ENCODE peak calls at places on chromosomes 13 and 19, in six cellular contexts. Z, I, H, X, G and B are unnamed samples.

GRCh38 chr19:31387662-31388175 is 38.5 kb upstream of the TSHZ3 start:
- DNase-seq in I (no peak), Z (no peak), H (no peak), X (no peak), G (no peak), B (no peak)

GRCh38 chr13:114140131-114140908 is 7.9 kb upstream of the RASA3 start:
- DNase-seq in I (no peak), G (no peak), H (no peak), Z (no peak), X (no peak), B (no peak)

GRCh38 chr13:52933547-52934167 is 85.2 kb upstream of the PCDH8 start:
- DNase-seq in X (no peak), Z (no peak), H (no peak), G (no peak), I (no peak), B (peak; percentile 27)

GRCh38 chr19:11204943-11205349 is 7.6 kb upstream of the KANK2 start:
- DNase-seq in G (no peak), I (peak; percentile 26), H (no peak), Z (peak; percentile 81), X (no peak), B (no peak)

GRCh38 chr19:49852631-49853126 is 1.7 kb downstream of the PTOV1 start:
- DNase-seq in I (no peak), X (no peak), Z (no peak), G (no peak), H (no peak), B (no peak)

GRCh38 chr19:48617146-48617937 is 1.6 kb downstream of the RPL18 start:
- DNase-seq in G (no peak), Z (no peak), H (no peak), X (no peak), I (no peak), B (no peak)

GRCh38 chr19:46065486-46065885 is 24.7 kb upstream of the IGFL4 start:
- DNase-seq in H (no peak), G (no peak), I (no peak), Z (no peak), X (no peak), B (no peak)

GRCh38 chr13:101289764-101290163 is 126.5 kb downstream of the NALCN start:
- DNase-seq in G (peak; percentile 21), H (no peak), X (no peak), I (no peak), Z (no peak), B (peak; percentile 61)

GRCh38 chr19:12790628-12791344 is 500 bp upstream of the JUNB start:
- DNase-seq in I (no peak), G (no peak), H (no peak), X (no peak), Z (peak; percentile 55), B (no peak)

GRCh38 chr19:6238643-6239281 is 41.0 kb downstream of the MLLT1 start:
- DNase-seq in X (no peak), I (no peak), Z (peak; percentile 78), H (no peak), G (no peak), B (peak; percentile 41)

GRCh38 chr13:69296130-69296529 is 811.5 kb upstream of the ATXN8OS start:
- DNase-seq in X (no peak), H (no peak), G (no peak), Z (no peak), I (no peak), B (no peak)

GRCh38 chr19:18291019-18291524 is 9.7 kb upstream of the JUND start:
- DNase-seq in X (no peak), I (no peak), G (no peak), Z (no peak), H (no peak), B (no peak)

GRCh38 chr19:15550847-15551182 is 42.5 kb downstream of the CYP4F22 start:
- DNase-seq in Z (no peak), G (no peak), H (no peak), X (no peak), I (no peak), B (peak; percentile 28)

GRCh38 chr13:64029343-64030093 is 2613.9 kb upstream of the PCDH20 start:
- DNase-seq in I (no peak), G (no peak), Z (no peak), H (no peak), X (no peak), B (no peak)

DNA sequence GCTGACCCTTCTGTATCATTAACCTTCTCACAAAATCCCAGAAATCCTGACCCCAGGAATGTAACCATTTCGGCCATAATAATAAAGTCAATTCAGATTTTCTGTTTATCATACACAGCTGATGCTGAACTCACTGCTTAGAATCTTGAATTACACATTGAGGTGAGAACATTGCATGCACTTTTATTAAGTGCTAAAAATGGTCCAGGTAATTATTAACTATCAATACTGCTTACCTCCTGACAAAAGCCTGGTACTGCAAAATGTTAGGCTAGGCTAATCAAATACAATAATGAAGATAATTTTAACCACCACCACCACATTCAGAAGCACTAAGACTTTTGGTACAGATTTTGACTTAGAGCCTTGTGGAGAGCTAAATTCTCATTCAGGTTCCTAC is 36.1 kb downstream of the KLF12 start:
- DNase-seq in I (no peak), X (no peak), G (no peak), Z (no peak), H (no peak), B (no peak)
- H3K27ac ChIP-seq in I (no peak overlapping the region), X (no peak overlapping the region), G (no peak overlapping the region), Z (no peak overlapping the region), H (no peak overlapping the region), B (no peak overlapping the region)

GRCh38 chr13:98216711-98217110 is 39.6 kb upstream of the RNF113B start:
- DNase-seq in I (peak; percentile 15), X (no peak), Z (no peak), H (no peak), G (no peak), B (no peak)

GRCh38 chr13:98214707-98215106 is 37.6 kb upstream of the RNF113B start:
- DNase-seq in G (no peak), I (no peak), H (no peak), Z (no peak), X (no peak), B (no peak)

GRCh38 chr13:98215508-98215907 is 38.4 kb upstream of the RNF113B start:
- DNase-seq in I (no peak), H (no peak), Z (no peak), G (no peak), X (no peak), B (no peak)

GRCh38 chr13:98216135-98216565 is 39.1 kb upstream of the RNF113B start:
- DNase-seq in X (no peak), Z (peak; percentile 72), I (no peak), H (no peak), G (no peak), B (peak; percentile 30)

GRCh38 chr13:98214008-98214643 is 37.1 kb upstream of the RNF113B start:
- DNase-seq in I (no peak), Z (no peak), X (no peak), G (peak; percentile 7), H (no peak), B (peak; percentile 29)
- H3K27ac ChIP-seq in I (no peak overlapping the region), Z (no peak overlapping the region), X (no peak overlapping the region), G (peak overlapping the region; percentile 66), H (no peak overlapping the region), B (no peak overlapping the region)

GRCh38 chr19:3554254-3555083 is 2.9 kb downstream of the MFSD12 start:
- DNase-seq in Z (no peak), X (no peak), H (peak; percentile 36), I (no peak), G (no peak), B (no peak)

GRCh38 chr19:3557461-3558248 is at the start of gene MFSD12:
- DNase-seq in Z (peak; percentile 97), X (peak; percentile 70), H (peak; percentile 89), I (peak; percentile 57), G (peak; percentile 96), B (peak; percentile 94)

GRCh38 chr19:3556978-3557460 is 367 bp downstream of the MFSD12 start:
- DNase-seq in Z (no peak), X (no peak), G (no peak), H (peak; percentile 60), I (no peak), B (no peak)

GRCh38 chr19:3556423-3556977 is 886 bp downstream of the MFSD12 start:
- DNase-seq in X (no peak), Z (no peak), I (no peak), G (no peak), H (no peak), B (no peak)

DNA sequence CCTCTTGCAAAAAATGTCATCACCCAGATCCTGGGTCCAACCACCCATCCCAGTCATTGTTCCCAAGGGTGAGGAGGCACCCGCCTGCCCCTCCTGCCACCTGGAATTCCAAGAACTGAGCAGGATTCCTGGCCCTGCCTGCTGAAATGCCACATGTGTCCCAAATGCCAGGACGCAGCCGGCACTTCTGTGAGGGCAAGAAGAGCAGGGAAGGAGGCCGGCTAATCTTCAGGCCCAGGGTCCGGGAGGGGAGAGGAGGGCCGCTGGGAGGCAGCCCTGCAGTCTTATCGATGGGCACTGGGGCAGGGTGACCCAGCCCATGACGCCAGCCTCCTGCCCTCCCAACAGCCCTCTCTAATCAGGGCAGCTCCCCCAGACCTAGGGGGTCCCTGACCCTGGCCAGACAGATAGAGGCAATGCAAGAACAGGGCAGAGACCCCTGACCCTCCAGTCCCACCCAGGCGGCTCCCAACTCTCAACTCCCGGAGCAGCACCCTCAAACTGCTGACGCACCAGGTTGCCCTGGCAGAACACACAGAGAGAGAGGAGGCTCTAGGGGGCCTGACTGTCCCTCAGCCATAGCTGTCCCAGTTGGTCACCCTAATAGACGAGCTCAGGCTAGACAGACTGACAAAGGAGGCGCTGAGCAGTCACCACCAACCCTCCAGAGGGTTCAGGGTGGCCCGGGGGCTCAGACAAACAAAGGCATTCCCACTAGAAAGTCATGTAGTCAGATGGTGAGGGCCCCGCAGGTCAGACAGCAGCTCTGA is 1.5 kb downstream of the MFSD12 start:
- DNase-seq in G (no peak), H (no peak), X (no peak), Z (no peak), I (no peak), B (no peak)
- H3K27ac ChIP-seq in G (peak overlapping the region; percentile 41), H (peak overlapping the region; percentile 64), X (no peak overlapping the region), Z (no peak overlapping the region), I (no peak overlapping the region), B (no peak overlapping the region)

GRCh38 chr13:32538234-32538620 is 368 bp downstream of the N4BP2L2 start:
- DNase-seq in G (no peak), H (no peak), X (no peak), Z (peak; percentile 62), I (no peak), B (no peak)

GRCh38 chr13:32537580-32538233 is 888 bp downstream of the N4BP2L2 start:
- DNase-seq in X (no peak), Z (peak; percentile 65), G (no peak), H (peak; percentile 28), I (no peak), B (peak; percentile 58)

GRCh38 chr13:32535140-32535539 is 3.5 kb downstream of the N4BP2L2 start:
- DNase-seq in G (no peak), X (no peak), Z (no peak), I (no peak), H (no peak), B (no peak)

GRCh38 chr13:32535748-32536147 is 2.8 kb downstream of the N4BP2L2 start:
- DNase-seq in I (no peak), G (no peak), H (no peak), X (no peak), Z (no peak), B (no peak)

DNA sequence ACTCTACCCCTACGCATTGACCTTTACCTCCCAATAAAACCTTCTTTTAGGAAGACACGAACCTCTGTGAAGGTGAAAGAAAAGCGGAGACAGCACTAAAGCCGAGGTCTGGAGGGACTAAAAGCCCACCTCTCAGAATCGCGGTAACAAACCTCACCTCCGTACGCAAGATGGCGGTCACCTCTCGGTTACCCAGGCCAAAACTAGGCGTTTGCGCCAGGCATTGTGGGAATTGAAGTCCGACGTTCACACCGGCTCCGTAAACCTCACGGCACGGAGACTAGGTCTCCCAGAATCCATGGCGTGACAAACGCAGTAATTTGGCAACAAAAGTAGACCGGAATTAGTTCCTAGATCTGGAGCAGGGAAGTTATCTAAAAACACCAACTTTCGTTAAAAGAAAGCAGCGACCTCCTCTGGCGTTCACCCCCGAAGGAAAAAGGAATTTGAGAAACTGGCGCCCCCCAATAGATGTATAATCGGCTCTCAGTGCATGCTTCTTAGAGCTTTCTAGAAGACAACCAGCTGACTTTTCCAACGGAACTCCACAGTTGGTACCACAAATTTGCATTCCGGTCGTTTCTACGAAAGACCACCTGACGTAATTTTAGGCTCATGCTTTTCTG is at the start of gene N4BP2L2:
- DNase-seq in X (peak; percentile 84), H (peak; percentile 87), G (peak; percentile 94), I (peak; percentile 94), Z (peak; percentile 97), B (peak; percentile 99)
- H3K27ac ChIP-seq in X (peak within 1 kb of the TSS; percentile 81), H (peak within 1 kb of the TSS; percentile 95), G (peak within 1 kb of the TSS; percentile 87), I (peak within 1 kb of the TSS; percentile 100), Z (peak within 1 kb of the TSS; percentile 70), B (peak within 1 kb of the TSS; percentile 98)